ENCODE peak calls at places on chromosomes 4 and X, in ten cellular contexts. E is Karpas-422, C is OCI-LY7, U is HCT116, D is hepatocyte, H is GM23248, S is GM23338, F is MM.1S, K is SK-N-SH, R is PC-3. A is an unnamed sample. For H3K9me2, the result is how much of the 10 kb centered on the place peaks cover.

GRCh38 chr4:41294445-41295062 is 37.8 kb downstream of the UCHL1 start:
- DNase-seq in H (no peak), S (peak), C (peak), K (no peak), D (no peak), U (peak), R (no peak), E (peak), F (no peak), A (no peak)

GRCh38 chr4:83631066-83631465 is 95.2 kb downstream of the GPAT3 start:
- DNase-seq in K (no peak), F (no peak), S (no peak), R (no peak), D (peak), E (no peak), U (no peak), H (peak), C (no peak), A (no peak)

GRCh38 chr4:109649872-109650271 is 53.4 kb downstream of the CASP6 start:
- DNase-seq in C (peak), U (no peak), H (no peak), F (no peak), K (no peak), E (peak), S (no peak), R (no peak), D (no peak), A (no peak)

GRCh38 chr4:65580551-65580950 is 89.7 kb downstream of the EPHA5 start:
- DNase-seq in H (peak), U (no peak), S (peak), F (no peak), E (no peak), D (no peak), K (no peak), R (peak), C (no peak), A (no peak)

GRCh38 chrX:1134976-1135375 is 77.5 kb downstream of the CRLF2 start:
- DNase-seq in K (no peak), S (no peak), U (no peak), D (no peak), R (no peak), F (no peak), C (no peak), E (no peak), H (no peak), A (no peak)

GRCh38 chrX:13279279-13280009 is 40.4 kb downstream of the ATXN3L start:
- DNase-seq in U (no peak), E (no peak), K (no peak), R (no peak), H (no peak), S (no peak), D (no peak), C (no peak), F (no peak), A (no peak)

GRCh38 chr4:121777625-121778024 is 12.7 kb upstream of the SMIM43 start:
- DNase-seq in F (no peak), D (no peak), R (no peak), E (no peak), K (no peak), S (no peak), H (peak), C (no peak), U (no peak), A (no peak)

GRCh38 chrX:136767104-136767941 is 13.4 kb downstream of the ARHGEF6 start:
- DNase-seq in C (peak), R (peak), F (peak), E (peak), H (peak), U (no peak), S (peak), D (peak), K (peak), A (no peak)

GRCh38 chr4:156437666-156438065 is 484.0 kb upstream of the CTSO start:
- DNase-seq in R (no peak), F (no peak), S (no peak), U (no peak), E (no peak), H (no peak), C (no peak), K (no peak), D (no peak), A (no peak)

GRCh38 chr4:159941076-159941475 is 838.2 kb downstream of the RAPGEF2 start:
- DNase-seq in S (no peak), R (no peak), E (no peak), F (no peak), D (no peak), C (no peak), K (no peak), U (no peak), H (no peak), A (no peak)

GRCh38 chrX:119459181-119459580 is 9.1 kb upstream of the SLC25A5 start:
- DNase-seq in K (no peak), C (no peak), R (no peak), D (no peak), E (no peak), F (no peak), S (no peak), H (peak), U (no peak), A (no peak)

GRCh38 chr4:81724925-81725329 is 253.2 kb upstream of the RASGEF1B start:
- DNase-seq in C (peak), D (peak), U (no peak), S (no peak), E (no peak), F (peak), K (no peak), R (no peak), H (peak), A (no peak)

GRCh38 chr4:128635939-128636551 is 173.5 kb upstream of the JADE1 start:
- DNase-seq in F (no peak), E (no peak), R (no peak), K (no peak), S (no peak), H (peak), U (no peak), D (no peak), C (no peak), A (no peak)

GRCh38 chr4:128633067-128633466 is 176.4 kb upstream of the JADE1 start:
- DNase-seq in K (no peak), E (no peak), S (no peak), F (no peak), U (no peak), C (no peak), H (no peak), D (no peak), R (no peak), A (no peak)

GRCh38 chr4:128635141-128635911 is 174.2 kb upstream of the JADE1 start:
- DNase-seq in D (peak), F (no peak), H (no peak), C (no peak), E (no peak), K (no peak), S (no peak), U (no peak), R (no peak), A (peak)

GRCh38 chr4:128639586-128640270 is 169.8 kb upstream of the JADE1 start:
- DNase-seq in S (no peak), E (no peak), K (no peak), C (no peak), U (no peak), D (no peak), H (peak), R (no peak), F (no peak), A (no peak)

GRCh38 chr4:128636906-128637305 is 172.6 kb upstream of the JADE1 start:
- DNase-seq in D (no peak), C (no peak), F (no peak), R (no peak), K (no peak), U (no peak), H (no peak), S (peak), E (no peak), A (no peak)
- H3K9me2 ChIP-seq in D (under half), C (under half), F (under half), R (under half), K (under half), U (under half), H (under half), S (under half), E (under half), A (under half)

DNA sequence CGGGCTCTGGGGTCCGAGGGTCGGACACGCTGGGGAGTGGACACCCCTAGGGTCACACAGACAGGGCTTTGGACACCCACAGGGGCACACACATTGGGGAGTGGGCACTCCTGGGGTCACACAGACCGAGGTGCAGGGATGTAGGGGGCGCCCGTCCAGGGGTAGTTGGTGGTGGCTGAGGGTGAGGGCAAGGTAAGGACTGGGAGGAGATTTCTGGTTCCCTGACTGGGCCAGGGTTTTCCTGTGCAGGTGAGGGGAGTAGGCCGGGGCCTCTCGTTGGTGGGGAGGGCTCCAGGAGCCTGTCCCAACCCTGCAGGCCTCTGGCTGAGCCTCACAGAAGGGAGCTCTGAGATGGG is 21.9 kb upstream of the WDR45 start:
- DNase-seq in H (no peak), C (peak), U (no peak), K (no peak), R (no peak), E (peak), D (no peak), S (peak), F (no peak), A (no peak)
- H3K9me2 ChIP-seq in H (under half), C (under half), U (under half), K (under half), R (under half), E (under half), D (under half), S (under half), F (under half), A (under half)

GRCh38 chr4:132797856-132798255 is 351.2 kb upstream of the PCDH10 start:
- DNase-seq in H (no peak), K (no peak), D (no peak), E (no peak), C (no peak), F (no peak), U (no peak), S (no peak), R (no peak), A (no peak)
- H3K9me2 ChIP-seq in H (under half), K (under half), D (under half), E (under half), C (under half), F (under half), U (under half), S (under half), R (under half), A (under half)

GRCh38 chr4:182405087-182405486 is 161.9 kb downstream of the TENM3 start:
- DNase-seq in D (no peak), K (no peak), R (no peak), S (no peak), U (no peak), E (no peak), C (no peak), F (no peak), H (no peak), A (no peak)

GRCh38 chr4:182400754-182401153 is 157.6 kb downstream of the TENM3 start:
- DNase-seq in S (no peak), F (no peak), U (no peak), H (no peak), C (no peak), K (no peak), R (no peak), E (no peak), D (no peak), A (no peak)

GRCh38 chr4:182404371-182404770 is 161.2 kb downstream of the TENM3 start:
- DNase-seq in R (no peak), C (no peak), D (no peak), K (no peak), U (no peak), F (no peak), H (no peak), E (no peak), S (no peak), A (no peak)
- H3K9me2 ChIP-seq in R (under half), C (under half), D (under half), K (under half), U (under half), F (under half), H (under half), E (under half), S (under half), A (under half)

DNA sequence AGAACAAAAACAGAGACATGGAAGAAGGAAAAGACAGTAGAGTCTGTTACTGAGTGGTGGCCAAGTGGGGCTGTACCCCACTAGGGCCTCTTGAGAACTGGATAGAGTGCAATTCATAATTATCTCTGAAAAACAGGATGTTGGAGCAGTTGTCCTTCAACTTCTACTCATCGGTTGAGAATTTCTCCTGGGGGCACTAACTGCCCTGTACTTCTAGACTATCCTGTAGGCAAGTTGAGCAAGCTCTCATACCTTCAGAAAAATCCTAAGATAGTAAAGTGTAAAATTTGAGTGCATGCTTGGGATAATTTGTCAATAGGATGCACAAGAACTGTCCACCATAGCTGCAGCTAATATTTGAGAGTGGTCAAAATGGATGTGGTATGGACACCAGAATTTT is 179.7 kb upstream of the CNKSR2 start:
- DNase-seq in K (no peak), H (no peak), F (no peak), D (no peak), S (no peak), C (no peak), E (no peak), U (no peak), R (no peak), A (no peak)
- H3K9me2 ChIP-seq in K (under half), H (under half), F (under half), D (under half), S (under half), C (under half), E (under half), U (under half), R (under half), A (under half)

GRCh38 chr4:3816983-3817382 is 50.8 kb downstream of the ADRA2C start:
- DNase-seq in U (no peak), K (no peak), H (no peak), C (no peak), F (no peak), D (no peak), S (no peak), E (no peak), R (no peak), A (no peak)
- H3K9me2 ChIP-seq in U (under half), K (under half), H (under half), C (under half), F (under half), D (under half), S (under half), E (under half), R (under half), A (under half)

GRCh38 chrX:111608724-111609123 is 72.2 kb upstream of the ALG13 start:
- DNase-seq in D (no peak), K (no peak), F (no peak), U (no peak), S (no peak), C (no peak), E (no peak), R (no peak), H (no peak), A (no peak)
- H3K9me2 ChIP-seq in D (under half), K (under half), F (under half), U (under half), S (under half), C (under half), E (under half), R (under half), H (under half), A (under half)

DNA sequence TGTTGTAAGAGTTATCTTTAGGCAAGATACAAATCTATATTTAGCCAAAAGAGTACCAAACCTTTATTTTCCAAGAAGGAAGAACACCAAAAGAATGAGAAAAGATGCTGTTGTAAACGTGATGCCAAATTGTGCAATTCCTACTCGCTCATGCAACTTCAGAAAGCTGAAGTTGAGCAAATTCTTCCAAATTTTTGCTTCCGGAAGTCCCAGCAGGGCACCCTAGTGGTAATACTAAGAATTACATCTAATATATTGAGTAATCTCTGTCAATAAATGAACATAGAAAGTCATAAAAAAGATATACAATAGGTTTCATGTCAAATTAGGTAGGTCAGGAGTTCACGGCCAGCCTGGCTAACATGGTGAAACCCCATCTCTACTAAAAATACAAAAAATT is 36.0 kb upstream of the SMARCAD1 start:
- DNase-seq in U (no peak), K (peak), C (no peak), F (no peak), H (peak), R (peak), D (no peak), S (peak), E (peak), A (no peak)
- H3K9me2 ChIP-seq in U (under half), K (under half), C (under half), F (under half), H (under half), R (under half), D (under half), S (under half), E (under half), A (under half)

DNA sequence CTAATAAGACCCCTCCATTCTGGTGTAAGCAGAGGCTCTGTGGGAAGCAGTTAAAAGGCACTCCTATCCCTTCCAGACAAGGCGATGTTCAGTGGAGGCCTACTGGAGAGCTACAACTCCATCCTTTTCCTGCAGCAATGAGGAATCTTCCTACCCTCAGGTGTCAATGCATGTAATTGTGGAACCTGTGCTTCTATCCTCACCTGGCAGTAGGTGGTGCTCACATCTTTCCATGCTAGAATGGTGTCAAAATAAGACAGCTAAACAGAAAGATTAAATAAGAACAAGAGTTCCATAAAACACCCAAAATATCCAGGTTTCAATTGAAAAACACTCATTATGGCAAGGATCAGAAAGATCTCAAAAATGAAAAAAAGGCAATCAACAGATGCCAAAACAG is 224.6 kb downstream of the IL15 start:
- DNase-seq in E (no peak), C (no peak), R (peak), F (peak), D (no peak), K (no peak), S (peak), U (peak), H (no peak), A (no peak)
- H3K9me2 ChIP-seq in E (under half), C (under half), R (under half), F (under half), D (under half), K (under half), S (under half), U (under half), H (under half), A (under half)